ENCODE peak calls at places on chromosomes 13 and 19, in five cellular contexts. R is K562, O is HepG2, H is upper lobe of left lung, K is GM12878. E is an unnamed sample.

GRCh38 chr19:16527971-16528521 is 14.2 kb downstream of the CHERP start:
- ATAC-seq in K (peak; percentile 86), R (peak; percentile 83), O (peak; percentile 25), H (no peak), E (no peak)

GRCh38 chr13:114030666-114031610 is 57.1 kb upstream of the C13orf46 start:
- ATAC-seq in K (no peak), R (no peak), O (no peak), H (peak; percentile 12), E (no peak)

GRCh38 chr13:110869231-110869804 is 45.6 kb downstream of the ANKRD10 start:
- ATAC-seq in R (peak; percentile 54), K (no peak), H (peak; percentile 58), O (no peak), E (no peak)

GRCh38 chr19:29093553-29093908 is 119.4 kb downstream of the UQCRFS1 start:
- ATAC-seq in R (no peak), H (no peak), K (no peak), O (no peak), E (peak; percentile 18)

GRCh38 chr13:27450921-27451461 is 627 bp upstream of the MTIF3 start:
- ATAC-seq in H (peak; percentile 47), K (peak; percentile 3), R (peak; percentile 50), O (peak; percentile 9), E (peak; percentile 30)

GRCh38 chr13:42981317-42981716 is 10.7 kb downstream of the EPSTI1 start:
- ATAC-seq in K (no peak), O (no peak), H (no peak), R (no peak), E (no peak)

GRCh38 chr19:13005861-13006370 is 10.6 kb downstream of the NFIX start:
- ATAC-seq in O (no peak), R (no peak), H (no peak), K (no peak), E (no peak)

GRCh38 chr19:43594710-43595604 is 977 bp downstream of the IRGQ start:
- ATAC-seq in H (peak; percentile 49), R (peak; percentile 81), O (peak; percentile 70), K (peak; percentile 72), E (no peak)

GRCh38 chr13:94419304-94419943 is 60.1 kb downstream of the DCT start:
- ATAC-seq in H (no peak), R (no peak), O (no peak), K (peak; percentile 53), E (no peak)

GRCh38 chr13:41130356-41130755 is 2.2 kb downstream of the KBTBD6 start:
- ATAC-seq in H (no peak), R (peak; percentile 44), O (no peak), K (peak; percentile 10), E (no peak)

GRCh38 chr19:41930322-41930722 is 2.1 kb upstream of the ERFL start:
- ATAC-seq in R (peak; percentile 73), H (no peak), O (no peak), K (no peak), E (no peak)

GRCh38 chr19:14366529-14366928 is 14.7 kb upstream of the ADGRE5 start:
- ATAC-seq in R (peak; percentile 69), H (peak; percentile 71), O (peak; percentile 60), K (peak; percentile 63), E (no peak)

GRCh38 chr19:5951338-5951861 is 26.5 kb downstream of the RANBP3 start:
- ATAC-seq in H (no peak), K (peak; percentile 73), O (no peak), R (no peak), E (no peak)

GRCh38 chr13:77047649-77048343 is 20.8 kb upstream of the FBXL3 start:
- ATAC-seq in H (no peak), K (no peak), O (no peak), R (no peak), E (no peak)

GRCh38 chr19:39319892-39320168 is 833 bp downstream of the LRFN1 start:
- ATAC-seq in H (no peak), K (no peak), O (no peak), R (peak; percentile 18), E (no peak)

GRCh38 chr13:27261376-27261775 is 9.3 kb upstream of the RASL11A start:
- ATAC-seq in K (no peak), O (no peak), R (no peak), H (peak; percentile 56), E (no peak)

GRCh38 chr19:41821003-41821735 is 23.3 kb downstream of the LYPD4 start:
- ATAC-seq in K (peak; percentile 93), R (peak; percentile 97), O (peak; percentile 80), H (peak; percentile 75), E (no peak)

GRCh38 chr13:38514575-38514974 is 164.9 kb downstream of the UFM1 start:
- ATAC-seq in K (peak; percentile 14), O (no peak), H (no peak), R (no peak), E (no peak)

GRCh38 chr19:5117421-5117820 is 148.5 kb downstream of the KDM4B start:
- ATAC-seq in O (peak; percentile 9), R (peak; percentile 61), H (no peak), K (no peak), E (no peak)

GRCh38 chr19:10876459-10877240 is 5.3 kb downstream of the CARM1 start:
- ATAC-seq in R (no peak), H (peak; percentile 38), O (no peak), K (peak; percentile 80), E (peak; percentile 31)

GRCh38 chr19:39550197-39550596 is 10.2 kb upstream of the EID2 start:
- ATAC-seq in R (no peak), O (no peak), H (no peak), K (peak; percentile 59), E (no peak)

GRCh38 chr19:3404324-3405260 is 38.2 kb downstream of the NFIC start:
- ATAC-seq in R (peak; percentile 30), K (no peak), O (no peak), H (peak; percentile 86), E (peak; percentile 73)

GRCh38 chr19:41908724-41909464 is 19.4 kb downstream of the ERFL start:
- ATAC-seq in O (no peak), H (no peak), R (no peak), K (no peak), E (no peak)

GRCh38 chr13:27018230-27018875 is 153.3 kb downstream of the USP12 start:
- ATAC-seq in K (no peak), O (peak; percentile 17), R (no peak), H (no peak), E (no peak)

GRCh38 chr19:56126983-56127780 is 6.1 kb upstream of the ZNF787 start:
- ATAC-seq in R (peak; percentile 76), K (no peak), O (peak; percentile 48), H (no peak), E (no peak)

GRCh38 chr13:96551540-96551939 is 442.7 kb downstream of the OXGR1 start:
- ATAC-seq in O (peak; percentile 64), H (no peak), K (no peak), R (no peak), E (no peak)

GRCh38 chr13:95540848-95541247 is 11.7 kb upstream of the CLDN10 start:
- ATAC-seq in O (peak; percentile 36), K (no peak), H (no peak), R (no peak), E (no peak)

GRCh38 chr13:76745246-76746200 is 140.7 kb downstream of the KCTD12 start:
- ATAC-seq in K (peak; percentile 90), H (no peak), O (no peak), R (no peak), E (no peak)

GRCh38 chr13:74077375-74077774 is 56.8 kb downstream of the KLF12 start:
- ATAC-seq in H (no peak), R (no peak), K (no peak), O (no peak), E (no peak)

GRCh38 chr19:51014242-51014641 is 5.3 kb downstream of the KLK10 start:
- ATAC-seq in O (no peak), K (no peak), R (no peak), H (no peak), E (no peak)
- H3K27me3 ChIP-seq in O (peaks cover 2% of the 10 kb centered on the region), K (no peaks in the 10 kb centered on the region), R (peaks cover 56% of the 10 kb centered on the region), H (peaks cover 2% of the 10 kb centered on the region), E (peaks cover 97% of the 10 kb centered on the region)

GRCh38 chr19:35744335-35744687 is 907 bp downstream of the U2AF1L4 start:
- ATAC-seq in O (no peak), K (no peak), H (no peak), R (no peak), E (no peak)

GRCh38 chr19:35744688-35745327 is 410 bp downstream of the U2AF1L4 start:
- ATAC-seq in K (peak; percentile 58), R (peak; percentile 73), H (peak; percentile 91), O (peak; percentile 44), E (peak; percentile 74)

GRCh38 chr19:35746556-35746955 is 1.1 kb downstream of the PSENEN start:
- ATAC-seq in O (no peak), H (no peak), K (no peak), R (no peak), E (no peak)

GRCh38 chr19:35746087-35746462 is 624 bp downstream of the PSENEN start:
- ATAC-seq in R (no peak), K (no peak), H (no peak), O (no peak), E (no peak)

DNA sequence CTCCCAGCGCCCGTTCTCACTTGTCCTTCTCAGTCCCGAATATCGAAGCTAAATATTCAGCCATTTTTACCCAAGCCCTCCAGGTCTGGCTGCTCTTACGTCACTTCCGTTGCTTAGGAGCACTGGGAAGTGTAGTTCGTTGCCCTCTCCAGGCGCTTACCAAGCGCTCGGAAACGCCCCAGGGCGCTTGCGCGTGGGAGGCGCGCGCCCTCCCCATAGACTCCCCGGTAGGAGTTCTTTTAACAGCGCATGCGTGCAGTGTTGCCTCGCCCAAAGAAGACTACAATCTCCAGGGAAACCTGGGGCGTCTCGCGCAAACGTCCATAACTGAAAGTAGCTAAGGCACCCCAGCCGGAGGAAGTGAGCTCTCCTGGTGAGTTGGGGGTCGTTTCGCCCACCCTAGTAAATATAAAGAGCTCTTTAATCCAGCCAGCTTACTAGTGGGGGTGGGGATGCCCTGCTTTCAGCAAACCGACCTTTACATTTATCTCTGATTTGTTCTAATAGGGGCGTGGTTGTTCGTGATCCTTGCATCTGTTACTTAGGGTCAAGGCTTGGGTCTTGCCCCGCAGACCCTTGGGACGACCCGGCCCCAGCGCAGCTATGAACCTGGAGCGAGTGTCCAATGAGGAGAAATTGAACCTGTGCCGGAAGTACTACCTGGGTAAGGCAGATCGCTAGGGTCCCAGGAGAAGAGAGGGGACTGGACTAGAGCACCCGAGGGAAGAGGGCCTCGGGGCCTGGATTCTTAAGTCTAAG is at the start of the genes PSENEN and U2AF1L4:
- ATAC-seq in H (peak; percentile 93), K (peak; percentile 54), R (peak; percentile 70), O (peak; percentile 53), E (peak; percentile 82)
- TF ChIP-seq EP300 in H (no peak), K (no peak), R (no peak), O (no peak), E (no peak)

GRCh38 chr19:18501832-18502231 is 20.0 kb downstream of the ELL start:
- ATAC-seq in H (peak; percentile 4), K (no peak), O (no peak), R (no peak), E (peak; percentile 50)
- H3K4me1 ChIP-seq in H (peaks cover 90% of the 10 kb centered on the region), K (peaks cover 46% of the 10 kb centered on the region), O (peaks cover 55% of the 10 kb centered on the region), R (peaks cover 12% of the 10 kb centered on the region), E (peaks cover 4% of the 10 kb centered on the region)

GRCh38 chr19:50564229-50565105 is 3.8 kb downstream of the LRRC4B start:
- ATAC-seq in K (no peak), O (no peak), H (no peak), R (no peak), E (no peak)

GRCh38 chr19:50562329-50562728 is 5.9 kb downstream of the LRRC4B start:
- ATAC-seq in O (no peak), H (no peak), R (peak; percentile 51), K (no peak), E (no peak)

GRCh38 chr19:50565984-50566903 is 2.0 kb downstream of the LRRC4B start:
- ATAC-seq in H (no peak), K (peak; percentile 38), O (no peak), R (no peak), E (no peak)

GRCh38 chr19:50563597-50563996 is 4.6 kb downstream of the LRRC4B start:
- ATAC-seq in R (no peak), K (no peak), O (no peak), H (no peak), E (no peak)

GRCh38 chr19:50562996-50563395 is 5.2 kb downstream of the LRRC4B start:
- ATAC-seq in R (no peak), H (no peak), K (no peak), O (no peak), E (no peak)
- H3K27me3 ChIP-seq in R (peaks cover 17% of the 10 kb centered on the region), H (peaks cover 2% of the 10 kb centered on the region), K (peaks cover 2% of the 10 kb centered on the region), O (peaks cover 5% of the 10 kb centered on the region), E (peaks cover 93% of the 10 kb centered on the region)

E was measured in gastroesophageal sphincter.